ENCODE peak calls at places on chromosomes 6 and 20, in four cellular contexts. One of them, this sample, is unnamed.
A peak's percentile ranks its signal among the peaks of the same experiment; 100 is the strongest.

GRCh38 chr6:77834591-77834996 is 181.8 kb downstream of the MEI4 start:
- DNase-seq in lower leg skin: no peak
- DNase-seq in GM23248: no peak
- DNase-seq in AG10803: no peak
- DNase-seq in this sample: no peak

GRCh38 chr20:11719153-11719552 is 198.5 kb upstream of the BTBD3 start:
- DNase-seq in AG10803: no peak
- DNase-seq in lower leg skin: no peak
- DNase-seq in GM23248: no peak
- DNase-seq in this sample: no peak

GRCh38 chr6:149560736-149561135 is 5.4 kb upstream of the GINM1 start:
- DNase-seq in AG10803: no peak
- DNase-seq in lower leg skin: no peak
- DNase-seq in GM23248: peak; percentile 39
- DNase-seq in this sample: no peak

GRCh38 chr6:154156135-154156948 is 117.3 kb downstream of the OPRM1 start:
- DNase-seq in GM23248: peak; percentile 53
- DNase-seq in lower leg skin: no peak
- DNase-seq in AG10803: peak; percentile 9
- DNase-seq in this sample: no peak

GRCh38 chr6:54058236-54058635 is 53.0 kb upstream of the MLIP start:
- DNase-seq in GM23248: no peak
- DNase-seq in AG10803: no peak
- DNase-seq in lower leg skin: no peak
- DNase-seq in this sample: no peak

GRCh38 chr6:17599885-17600526 is at the start of gene FAM8A1:
- DNase-seq in GM23248: peak; percentile 96
- DNase-seq in lower leg skin: peak; percentile 93
- DNase-seq in AG10803: peak; percentile 83
- DNase-seq in this sample: peak; percentile 94

GRCh38 chr6:142035890-142036289 is 96.8 kb upstream of the GJE1 start:
- DNase-seq in lower leg skin: no peak
- DNase-seq in AG10803: no peak
- DNase-seq in GM23248: no peak
- DNase-seq in this sample: no peak

GRCh38 chr6:153553627-153554026 is 422.5 kb upstream of the RGS17 start:
- DNase-seq in AG10803: no peak
- DNase-seq in GM23248: peak; percentile 37
- DNase-seq in lower leg skin: no peak
- DNase-seq in this sample: no peak

GRCh38 chr20:48180637-48181036 is 395.4 kb upstream of the SULF2 start:
- DNase-seq in AG10803: no peak
- DNase-seq in GM23248: no peak
- DNase-seq in lower leg skin: no peak
- DNase-seq in this sample: no peak

GRCh38 chr6:16752206-16752867 is 8.9 kb downstream of the ATXN1 start:
- DNase-seq in AG10803: peak; percentile 92
- DNase-seq in lower leg skin: no peak
- DNase-seq in GM23248: peak; percentile 98
- DNase-seq in this sample: no peak

GRCh38 chr6:43436577-43437282 is 9.4 kb downstream of the ABCC10 start:
- DNase-seq in GM23248: peak; percentile 83
- DNase-seq in AG10803: peak; percentile 89
- DNase-seq in lower leg skin: peak; percentile 59
- DNase-seq in this sample: no peak

GRCh38 chr20:45857836-45858250 is 429 bp downstream of the ZSWIM3 start:
- DNase-seq in lower leg skin: no peak
- DNase-seq in GM23248: peak; percentile 37
- DNase-seq in AG10803: no peak
- DNase-seq in this sample: no peak

GRCh38 chr6:68008445-68008844 is 626.6 kb upstream of the ADGRB3 start:
- DNase-seq in AG10803: no peak
- DNase-seq in GM23248: no peak
- DNase-seq in lower leg skin: no peak
- DNase-seq in this sample: no peak

GRCh38 chr20:38842558-38842981 is 37.1 kb downstream of the PPP1R16B start:
- DNase-seq in lower leg skin: no peak
- DNase-seq in AG10803: no peak
- DNase-seq in GM23248: no peak
- DNase-seq in this sample: no peak

GRCh38 chr6:149990672-149991402 is 27.1 kb downstream of the ULBP1 start:
- DNase-seq in GM23248: peak; percentile 32
- DNase-seq in lower leg skin: no peak
- DNase-seq in AG10803: peak; percentile 5
- DNase-seq in this sample: no peak

GRCh38 chr6:169867751-169868191 is 116.3 kb downstream of the ERMARD start:
- DNase-seq in AG10803: no peak
- DNase-seq in lower leg skin: no peak
- DNase-seq in GM23248: no peak
- DNase-seq in this sample: no peak

GRCh38 chr20:48826883-48827771 is 672 bp downstream of the PREX1 start:
- DNase-seq in GM23248: peak; percentile 36
- DNase-seq in AG10803: peak; percentile 28
- DNase-seq in lower leg skin: no peak
- DNase-seq in this sample: no peak

GRCh38 chr20:59074456-59074855 is 31.9 kb upstream of the PRELID3B start:
- DNase-seq in lower leg skin: no peak
- DNase-seq in AG10803: no peak
- DNase-seq in GM23248: no peak
- DNase-seq in this sample: no peak

GRCh38 chr6:149566372-149567193 is at the start of gene GINM1:
- DNase-seq in AG10803: peak; percentile 36
- DNase-seq in lower leg skin: peak; percentile 32
- DNase-seq in GM23248: peak; percentile 72
- DNase-seq in this sample: peak; percentile 77

GRCh38 chr6:42075159-42075838 is 25.0 kb downstream of the TAF8 start:
- DNase-seq in lower leg skin: peak; percentile 76
- DNase-seq in GM23248: peak; percentile 78
- DNase-seq in AG10803: peak; percentile 72
- DNase-seq in this sample: peak; percentile 80

GRCh38 chr6:119891206-119891605 is 541.6 kb upstream of the MAN1A1 start:
- DNase-seq in lower leg skin: no peak
- DNase-seq in AG10803: no peak
- DNase-seq in GM23248: no peak
- DNase-seq in this sample: no peak

GRCh38 chr6:109508166-109508860 is 25.3 kb upstream of the ZBTB24 start:
- DNase-seq in GM23248: peak; percentile 38
- DNase-seq in AG10803: no peak
- DNase-seq in lower leg skin: no peak
- DNase-seq in this sample: no peak

GRCh38 chr6:163955752-163956151 is 541.2 kb downstream of the QKI start:
- DNase-seq in GM23248: no peak
- DNase-seq in AG10803: no peak
- DNase-seq in lower leg skin: no peak
- DNase-seq in this sample: no peak

GRCh38 chr6:160141001-160141726 is 19.5 kb downstream of the SLC22A1 start:
- DNase-seq in GM23248: peak; percentile 69
- DNase-seq in lower leg skin: no peak
- DNase-seq in AG10803: peak; percentile 48
- DNase-seq in this sample: no peak

GRCh38 chr6:91751496-91751895 is 1164.6 kb upstream of the MAP3K7 start:
- DNase-seq in lower leg skin: no peak
- DNase-seq in GM23248: no peak
- DNase-seq in AG10803: no peak
- DNase-seq in this sample: no peak

GRCh38 chr20:55166063-55166462 is 690.7 kb downstream of the DOK5 start:
- DNase-seq in GM23248: no peak
- DNase-seq in AG10803: no peak
- DNase-seq in lower leg skin: no peak
- DNase-seq in this sample: no peak

GRCh38 chr6:151808331-151809241 is 1.1 kb downstream of the ESR1 start:
- DNase-seq in lower leg skin: peak; percentile 30
- DNase-seq in AG10803: no peak
- DNase-seq in GM23248: peak; percentile 42
- DNase-seq in this sample: peak; percentile 74

GRCh38 chr20:33279261-33279910 is 3.6 kb upstream of the BPIFB1 start:
- DNase-seq in AG10803: no peak
- DNase-seq in GM23248: no peak
- DNase-seq in lower leg skin: no peak
- DNase-seq in this sample: peak; percentile 29

GRCh38 chr20:14497004-14497403 is 159.6 kb upstream of the FLRT3 start:
- DNase-seq in GM23248: no peak
- DNase-seq in AG10803: no peak
- DNase-seq in lower leg skin: no peak
- DNase-seq in this sample: no peak

GRCh38 chr6:138987299-138987642 is 782 bp downstream of the REPS1 start:
- DNase-seq in AG10803: no peak
- DNase-seq in lower leg skin: no peak
- DNase-seq in GM23248: no peak
- DNase-seq in this sample: no peak

GRCh38 chr6:138105446-138105845 is 1.8 kb downstream of the PERP start:
- DNase-seq in lower leg skin: no peak
- DNase-seq in AG10803: no peak
- DNase-seq in GM23248: no peak
- DNase-seq in this sample: no peak

This sample was measured in tibial artery.